ENCODE peak calls at places on chromosomes 6 and 20, in ten cellular contexts. B is HCT116, V is A549, Y is IMR-90, I is breast epithelium, P is body of pancreas, O is esophagus squamous epithelium, H is tibial nerve, G is vagina, E is HepG2. W is an unnamed sample.

GRCh38 chr6:129717287-129717686 is 7.3 kb upstream of the ARHGAP18 start:
- DNase-seq in G (no peak), H (no peak), Y (peak), B (no peak), E (peak), P (no peak), V (no peak), O (no peak), I (no peak), W (peak)

GRCh38 chr6:105080279-105080678 is 99.5 kb downstream of the POPDC3 start:
- DNase-seq in G (no peak), Y (no peak), E (no peak), H (no peak), I (no peak), P (no peak), O (no peak), B (no peak), V (no peak), W (no peak)

GRCh38 chr6:137370871-137371633 is 123.1 kb downstream of the OLIG3 start:
- DNase-seq in E (peak), G (no peak), I (no peak), O (no peak), P (no peak), V (peak), B (peak), Y (no peak), H (no peak), W (no peak)

GRCh38 chr20:54061106-54061881 is 9.1 kb downstream of the BCAS1 start:
- DNase-seq in P (no peak), G (no peak), O (no peak), I (no peak), Y (peak), V (no peak), H (no peak), E (no peak), B (no peak), W (no peak)

GRCh38 chr6:69232506-69233194 is 564.2 kb downstream of the LMBRD1 start:
- DNase-seq in V (peak), O (no peak), Y (peak), B (no peak), P (peak), I (no peak), E (peak), G (no peak), H (peak), W (peak)

GRCh38 chr6:14762077-14762476 is 483.8 kb upstream of the JARID2 start:
- DNase-seq in I (no peak), P (no peak), G (no peak), E (peak), O (no peak), H (no peak), V (no peak), B (no peak), Y (no peak), W (no peak)

GRCh38 chr20:57387463-57387862 is 3.7 kb upstream of the RBM38 start:
- DNase-seq in H (no peak), V (no peak), I (no peak), G (no peak), Y (no peak), E (no peak), P (no peak), O (no peak), B (no peak), W (no peak)

GRCh38 chr6:16523550-16524379 is 237.5 kb downstream of the ATXN1 start:
- DNase-seq in E (no peak), V (no peak), B (no peak), O (no peak), Y (peak), P (no peak), G (no peak), I (no peak), H (no peak), W (no peak)

GRCh38 chr6:131213501-131213990 is 78.3 kb downstream of the AKAP7 start:
- DNase-seq in G (no peak), B (no peak), O (no peak), Y (peak), H (no peak), V (no peak), E (no peak), I (no peak), P (no peak), W (no peak)

GRCh38 chr6:146545608-146546007 is 2.0 kb downstream of the RAB32 start:
- DNase-seq in P (no peak), O (no peak), H (no peak), I (no peak), E (no peak), B (no peak), V (no peak), G (no peak), Y (peak), W (no peak)

DNA sequence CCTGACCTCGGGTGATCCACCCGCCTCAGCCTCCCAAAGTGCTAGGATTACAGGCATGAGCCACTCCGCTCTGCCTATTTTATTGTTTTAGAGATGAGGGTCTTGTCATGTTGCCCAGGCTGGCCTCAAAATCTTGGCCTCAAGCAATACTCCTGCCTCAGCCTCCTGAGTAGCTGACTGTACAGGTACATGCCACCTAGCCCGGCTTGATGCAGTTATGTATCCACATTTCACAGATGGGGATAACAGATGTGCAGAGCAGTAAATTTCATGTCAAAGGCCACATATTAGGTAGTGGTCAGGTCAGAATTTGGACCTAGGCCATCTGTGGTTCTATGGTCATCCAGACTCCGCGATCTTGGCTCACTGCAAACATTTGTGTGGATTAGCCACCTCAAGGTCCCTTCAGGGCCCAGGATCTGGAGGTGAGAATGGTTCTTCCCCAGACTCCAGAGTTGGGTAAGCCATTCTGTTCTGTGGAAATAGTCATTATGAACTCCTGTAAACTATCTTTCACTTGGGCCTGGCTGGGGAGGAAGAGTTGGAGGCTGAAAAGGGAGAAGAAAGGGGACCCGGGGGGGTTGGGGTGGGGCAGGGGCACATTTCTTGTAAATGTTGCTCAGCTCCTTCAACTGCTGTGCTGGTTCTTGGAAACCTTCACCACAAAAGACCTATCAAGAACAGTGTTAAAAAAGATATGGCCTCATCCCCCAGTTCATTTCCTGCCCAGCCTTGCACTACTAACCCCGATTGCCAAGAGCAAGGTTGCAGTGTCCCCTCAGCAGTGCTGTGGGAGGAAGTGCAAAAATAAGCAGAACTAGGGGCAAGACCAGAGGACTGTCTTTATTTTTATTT is 13.0 kb downstream of the PIM1 start:
- DNase-seq in P (peak), E (no peak), B (no peak), O (no peak), V (no peak), G (no peak), H (no peak), Y (no peak), I (no peak), W (peak)
- TF ChIP-seq POLR2A in P (no peak), E (no peak), B (no peak), O (no peak), V (no peak), G (no peak), H (no peak), Y (no peak), I (no peak), W (peak)

GRCh38 chr6:39114707-39115599 is at the start of gene SAYSD1:
- DNase-seq in Y (peak), I (peak), V (peak), P (peak), B (peak), E (peak), H (peak), G (peak), O (peak), W (peak)
- TF ChIP-seq POLR2A in Y (peak), I (peak), V (peak), P (peak), B (peak), E (peak), H (peak), G (no peak), O (peak), W (peak)

GRCh38 chr6:32194825-32195651 is 2.6 kb upstream of the GPSM3 start:
- DNase-seq in I (peak), Y (peak), H (no peak), O (no peak), P (peak), V (peak), B (peak), G (no peak), E (no peak), W (peak)
- TF ChIP-seq POLR2A in I (peak), Y (no peak), H (peak), O (peak), P (no peak), V (peak), B (peak), G (no peak), E (no peak), W (peak)

GRCh38 chr6:33029297-33030184 is 20.1 kb upstream of the HLA-DOA start:
- DNase-seq in E (no peak), I (no peak), G (no peak), P (no peak), B (no peak), H (no peak), Y (peak), V (no peak), O (peak), W (no peak)

GRCh38 chr6:33023536-33023935 is 14.1 kb upstream of the HLA-DOA start:
- DNase-seq in Y (no peak), B (no peak), G (no peak), E (no peak), P (no peak), V (no peak), H (no peak), O (no peak), I (no peak), W (no peak)

GRCh38 chr6:33030245-33030644 is 20.9 kb upstream of the HLA-DOA start:
- DNase-seq in O (no peak), H (no peak), Y (no peak), B (no peak), V (no peak), E (no peak), G (no peak), I (no peak), P (no peak), W (no peak)

DNA sequence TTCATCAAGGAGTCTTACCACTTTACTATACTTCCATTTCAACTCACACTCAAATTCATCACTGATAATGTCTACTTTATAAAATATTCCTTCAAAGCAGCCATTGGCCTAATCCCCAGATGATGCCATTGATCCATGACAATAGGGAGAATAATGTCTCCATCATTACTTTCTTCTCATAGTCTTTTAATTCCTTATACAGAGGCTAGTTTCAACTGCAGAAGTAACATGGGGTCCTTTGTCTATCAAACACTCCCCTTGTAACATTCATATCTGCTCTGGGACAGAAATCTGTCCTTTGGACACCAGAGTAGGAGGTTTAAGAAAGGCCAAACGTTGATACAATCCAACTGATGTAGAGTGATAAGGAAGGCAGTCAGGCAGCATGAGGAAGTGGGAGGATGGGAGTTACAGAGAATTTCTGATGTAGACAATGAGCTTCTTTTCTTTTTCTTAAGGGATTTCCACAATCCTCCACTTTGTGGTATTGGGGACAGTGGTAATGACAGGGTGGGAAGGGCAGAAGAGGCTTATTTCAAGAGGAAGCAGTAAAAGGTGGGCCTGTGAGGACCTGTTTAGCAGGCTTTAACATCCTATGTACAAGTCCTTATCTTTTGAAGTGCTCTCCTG is 18.9 kb upstream of the HLA-DOA start:
- DNase-seq in I (no peak), V (no peak), P (no peak), O (no peak), E (no peak), G (no peak), H (no peak), Y (no peak), B (no peak), W (no peak)
- TF ChIP-seq POLR2A in I (no peak), V (no peak), P (no peak), O (no peak), E (no peak), G (no peak), H (no peak), Y (no peak), B (no peak), W (no peak)

DNA sequence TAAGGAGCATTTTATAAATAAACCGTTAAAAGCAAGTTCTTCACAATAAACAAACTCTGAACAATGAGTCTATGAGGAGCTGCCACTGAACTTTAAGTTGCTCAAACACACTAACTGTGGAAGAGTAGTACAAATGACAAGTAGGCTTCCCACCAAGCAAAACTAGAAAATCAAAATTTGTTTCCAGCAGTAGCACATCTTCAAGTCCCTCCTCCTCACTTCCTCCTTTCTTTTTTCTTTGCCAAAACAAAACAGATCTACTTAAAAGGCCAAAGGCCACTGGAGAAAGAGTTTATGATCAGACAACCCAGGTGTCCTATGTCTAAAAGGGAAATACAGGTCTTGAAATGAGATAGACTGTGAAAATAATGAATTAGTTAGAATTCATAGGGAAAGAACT is 17.1 kb upstream of the FAM135A start:
- DNase-seq in O (no peak), I (no peak), Y (no peak), H (no peak), V (no peak), G (no peak), P (no peak), E (no peak), B (no peak), W (no peak)
- TF ChIP-seq POLR2A in O (no peak), I (no peak), Y (no peak), H (no peak), V (no peak), G (no peak), P (no peak), E (no peak), B (no peak), W (no peak)

DNA sequence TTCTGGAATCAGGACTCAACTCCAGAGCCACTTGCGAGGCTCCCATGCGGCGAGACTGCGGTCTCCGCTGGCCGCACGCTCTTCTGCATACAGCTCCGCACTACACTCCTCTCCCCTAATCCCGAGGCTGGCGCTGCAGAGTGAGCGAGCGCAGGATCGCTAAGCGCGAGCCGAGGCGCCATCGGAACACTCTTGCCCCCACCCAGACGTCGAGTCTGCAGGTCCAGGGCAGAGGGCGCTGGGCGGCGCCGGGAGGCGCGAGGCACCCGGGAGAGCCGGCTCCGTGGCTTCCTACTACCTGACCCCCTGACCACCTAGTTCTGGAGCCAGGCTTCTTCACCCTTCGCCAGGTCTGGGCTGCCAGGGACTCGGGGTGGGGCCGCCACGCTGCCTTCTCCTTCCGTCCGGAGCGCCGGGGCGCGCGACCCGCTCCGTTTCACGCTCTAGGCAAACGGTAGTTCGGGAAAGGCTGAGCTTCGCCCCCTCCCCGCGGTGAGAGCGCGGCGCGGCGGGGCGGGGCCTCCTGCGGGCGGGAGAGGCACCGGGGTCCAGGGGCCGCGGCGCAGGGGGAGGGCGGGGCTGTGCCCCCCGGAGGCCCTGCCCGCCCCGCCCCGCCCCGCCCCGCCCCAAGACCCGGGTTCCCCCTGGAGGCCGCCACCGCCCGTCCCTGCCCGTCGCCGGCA is 5.4 kb upstream of the TUBB2A start:
- DNase-seq in Y (peak), P (peak), B (peak), G (no peak), I (peak), H (peak), E (peak), O (no peak), V (peak), W (peak)
- TF ChIP-seq POLR2A in Y (peak), P (peak), B (peak), G (no peak), I (peak), H (peak), E (peak), O (peak), V (peak), W (peak)

DNA sequence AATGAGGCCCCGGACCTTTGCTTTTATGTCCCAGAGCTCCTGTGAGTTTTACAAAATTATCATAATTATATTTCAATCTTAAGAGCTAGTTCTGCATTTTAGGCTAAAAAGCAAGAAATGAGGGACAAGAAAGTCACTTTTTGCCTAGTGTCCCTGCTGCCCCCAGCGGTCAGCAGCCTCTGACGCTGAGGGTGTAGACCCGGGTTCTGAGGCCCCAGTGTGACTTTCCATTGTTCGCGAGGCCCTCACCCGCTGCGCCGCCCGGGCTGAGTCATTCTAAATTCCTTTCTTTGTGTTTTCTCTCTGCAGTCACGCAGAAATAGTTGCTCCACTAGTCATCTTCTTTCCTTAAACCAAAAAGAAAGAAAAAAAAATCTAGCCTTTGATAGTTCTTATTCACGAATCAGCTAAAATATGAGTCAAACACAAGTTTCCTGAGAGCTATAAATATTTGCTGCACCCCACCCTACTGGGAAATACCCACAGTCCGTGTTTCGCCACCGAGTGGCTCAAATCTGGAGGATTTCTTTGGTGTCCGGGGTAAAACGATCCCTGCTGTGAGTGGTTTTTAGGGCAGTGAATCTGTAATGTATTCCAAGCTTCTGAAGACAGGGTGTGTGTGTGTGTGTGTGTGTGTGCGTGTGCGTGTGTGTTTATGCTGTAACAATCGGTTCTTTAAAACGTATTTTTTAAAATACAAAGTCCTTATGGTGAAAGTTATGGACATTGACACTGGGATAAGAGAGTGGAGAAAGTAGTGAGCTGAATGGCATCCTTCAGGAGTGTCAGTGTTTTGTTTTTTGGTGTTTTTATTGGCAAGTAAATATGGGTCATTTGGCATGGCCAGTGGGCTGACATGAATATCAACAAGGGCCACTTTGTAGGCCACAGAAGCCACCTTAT is 59.7 kb upstream of the EEF1A1 start:
- DNase-seq in P (peak), E (peak), H (peak), Y (peak), B (peak), O (peak), I (peak), G (peak), V (peak), W (peak)
- TF ChIP-seq POLR2A in P (peak), E (no peak), H (peak), Y (peak), B (peak), O (no peak), I (no peak), G (no peak), V (no peak), W (peak)

DNA sequence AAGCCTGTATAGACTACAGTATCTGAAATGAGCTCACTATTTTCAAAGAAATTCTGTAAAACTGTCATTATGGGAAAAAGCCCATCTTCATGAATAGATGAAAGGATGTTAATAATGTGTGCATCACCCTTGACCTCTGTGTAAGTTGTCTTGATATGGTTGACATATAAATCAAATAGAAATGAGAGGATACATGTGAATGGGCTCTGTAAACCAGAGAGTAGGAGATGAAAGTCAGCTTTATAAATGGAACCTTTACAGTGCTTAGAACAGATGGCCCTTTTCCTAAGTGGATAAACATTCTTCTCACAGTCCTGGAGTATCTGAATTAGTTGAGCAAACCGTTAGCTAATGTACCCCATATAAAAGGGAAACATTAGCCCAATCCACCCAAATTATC is 57.5 kb downstream of the MYLK4 start:
- DNase-seq in V (no peak), P (no peak), E (no peak), I (no peak), H (no peak), G (no peak), B (no peak), Y (no peak), O (no peak), W (no peak)
- TF ChIP-seq POLR2A in V (no peak), P (no peak), E (no peak), I (no peak), H (no peak), G (no peak), B (no peak), Y (no peak), O (no peak), W (no peak)

W was measured in erythroblast.